ENCODE peak calls at places on chromosomes 13 and 19, in ten cellular contexts. K is WERI-Rb-1; J is naive thymus-derived CD4-positive, alpha-beta T cell; U is aorta; L is uterus; P is upper lobe of right lung; I is stomach; W is pancreas; E is heart left ventricle; Y is H1. N is an unnamed sample. For H3K9me3 and H3K36me3, the result is how much of the 10 kb centered on the place peaks cover.

GRCh38 chr19:33191501-33191900 is 2.6 kb upstream of the LRP3 start:
- DNase-seq in Y (no peak), J (no peak), P (peak), L (no peak), E (peak), K (no peak), U (peak), W (no peak), I (no peak), N (no peak)

GRCh38 chr13:113551081-113552000 is 33.2 kb upstream of the TFDP1 start:
- DNase-seq in W (no peak), Y (no peak), U (peak), I (peak), P (peak), J (no peak), E (no peak), K (peak), L (no peak), N (no peak)

GRCh38 chr13:77898097-77898496 is 20.5 kb downstream of the EDNRB start:
- DNase-seq in J (no peak), W (no peak), U (no peak), L (no peak), Y (no peak), E (no peak), P (no peak), K (no peak), I (no peak), N (no peak)

GRCh38 chr19:40578442-40578908 is 1.8 kb downstream of the SHKBP1 start:
- DNase-seq in K (peak), P (no peak), L (no peak), E (no peak), Y (no peak), U (no peak), J (no peak), I (no peak), W (no peak), N (no peak)

GRCh38 chr19:47228168-47228936 is 2.6 kb downstream of the BBC3 start:
- DNase-seq in W (peak), U (peak), Y (no peak), J (peak), E (peak), L (peak), I (peak), P (peak), K (peak), N (peak)

GRCh38 chr19:47427241-47428176 is 8.2 kb upstream of the MEIS3 start:
- DNase-seq in J (peak), Y (peak), K (peak), P (peak), W (peak), E (no peak), U (no peak), I (peak), L (peak), N (peak)

GRCh38 chr19:1962674-1963073 is 21.7 kb downstream of the CSNK1G2 start:
- DNase-seq in W (no peak), Y (no peak), K (no peak), P (no peak), U (no peak), E (no peak), I (no peak), J (no peak), L (no peak), N (no peak)

GRCh38 chr19:46787331-46788100 is 878 bp downstream of the SLC1A5 start:
- DNase-seq in E (peak), Y (no peak), P (peak), W (no peak), U (peak), L (peak), J (peak), I (peak), K (peak), N (peak)

GRCh38 chr13:29301027-29301426 is 294.5 kb downstream of the SLC7A1 start:
- DNase-seq in K (no peak), P (no peak), E (no peak), W (no peak), U (no peak), J (no peak), L (no peak), I (no peak), Y (peak), N (no peak)

GRCh38 chr13:31161583-31162150 is at the start of gene HSPH1:
- DNase-seq in L (peak), Y (peak), J (peak), U (peak), K (peak), E (peak), W (peak), P (peak), I (peak), N (peak)

GRCh38 chr13:74206061-74206561 is 71.9 kb upstream of the KLF12 start:
- DNase-seq in I (no peak), Y (no peak), U (no peak), K (no peak), L (no peak), J (no peak), W (no peak), P (no peak), E (no peak), N (no peak)

GRCh38 chr13:51826606-51827005 is 18.4 kb downstream of the TMEM272 start:
- DNase-seq in W (no peak), J (no peak), Y (no peak), P (no peak), K (no peak), L (peak), I (no peak), U (no peak), E (peak), N (no peak)

GRCh38 chr19:46661735-46662592 is 982 bp upstream of the DACT3 start:
- DNase-seq in J (peak), L (peak), W (peak), I (peak), P (peak), U (peak), E (peak), Y (no peak), K (peak), N (peak)

GRCh38 chr19:1132625-1133383 is 29.0 kb downstream of the GPX4 start:
- DNase-seq in U (no peak), P (no peak), E (no peak), K (no peak), L (no peak), J (peak), W (no peak), Y (no peak), I (no peak), N (peak)

GRCh38 chr19:53868091-53868891 is 608 bp downstream of the MYADM start:
- DNase-seq in P (peak), U (peak), L (peak), I (peak), W (peak), Y (no peak), K (peak), E (peak), J (peak), N (peak)

GRCh38 chr13:38008636-38009035 is 139.1 kb upstream of the TRPC4 start:
- DNase-seq in W (no peak), Y (no peak), K (no peak), U (no peak), I (no peak), E (no peak), L (no peak), J (no peak), P (no peak), N (no peak)

GRCh38 chr13:49219647-49220034 is 497 bp upstream of the MLNR start:
- DNase-seq in W (no peak), L (no peak), I (no peak), U (no peak), J (no peak), K (no peak), Y (no peak), P (no peak), E (no peak), N (no peak)

GRCh38 chr19:48364564-48365363 is 597 bp downstream of the SYNGR4 start:
- DNase-seq in J (no peak), Y (no peak), E (no peak), I (no peak), W (peak), L (peak), U (no peak), P (no peak), K (no peak), N (no peak)

GRCh38 chr13:50080856-50081105 is 65.5 kb downstream of the KCNRG start:
- DNase-seq in U (no peak), E (no peak), I (no peak), W (no peak), L (no peak), P (no peak), K (no peak), J (no peak), Y (no peak), N (no peak)

GRCh38 chr19:41327499-41328156 is 17.7 kb downstream of the CCDC97 start:
- DNase-seq in E (peak), J (peak), Y (no peak), L (peak), I (peak), W (peak), U (peak), P (peak), K (no peak), N (peak)

GRCh38 chr19:40768936-40769335 is 6.4 kb upstream of the MIA start:
- DNase-seq in W (no peak), E (no peak), Y (no peak), K (no peak), L (no peak), I (no peak), J (no peak), U (no peak), P (no peak), N (no peak)

GRCh38 chr19:15452111-15453047 is 2.6 kb upstream of the WIZ start:
- DNase-seq in J (peak), L (peak), P (peak), E (peak), K (peak), W (peak), Y (peak), U (peak), I (peak), N (peak)
- H3K4me3 ChIP-seq in J (no peak), L (peak), P (peak), E (peak), K (no peak), W (peak), Y (peak), U (peak), I (peak), N (no peak)

GRCh38 chr19:6911523-6911922 is 24.1 kb downstream of the ADGRE1 start:
- DNase-seq in J (no peak), P (no peak), U (no peak), I (no peak), L (no peak), E (no peak), Y (no peak), W (no peak), K (no peak), N (no peak)
- H3K9me3 ChIP-seq in J (under half), P (under half), U (under half), I (under half), L (under half), E (under half), Y (half or more), W (under half), K (under half), N (under half)

GRCh38 chr19:30873003-30873402 is 476.2 kb downstream of the TSHZ3 start:
- DNase-seq in I (no peak), K (no peak), W (no peak), J (no peak), U (no peak), E (no peak), Y (no peak), L (no peak), P (no peak), N (no peak)
- H3K36me3 ChIP-seq in I (under half), K (under half), W (under half), J (under half), U (under half), E (under half), Y (under half), L (under half), P (under half), N (under half)

GRCh38 chr19:5929646-5930045 is 15.6 kb downstream of the CAPS start:
- DNase-seq in P (no peak), L (no peak), E (no peak), U (no peak), K (no peak), Y (no peak), J (no peak), W (no peak), I (no peak), N (no peak)
- H3K4me3 ChIP-seq in P (no peak), L (no peak), E (no peak), U (no peak), K (no peak), Y (no peak), J (no peak), W (no peak), I (no peak), N (no peak)

DNA sequence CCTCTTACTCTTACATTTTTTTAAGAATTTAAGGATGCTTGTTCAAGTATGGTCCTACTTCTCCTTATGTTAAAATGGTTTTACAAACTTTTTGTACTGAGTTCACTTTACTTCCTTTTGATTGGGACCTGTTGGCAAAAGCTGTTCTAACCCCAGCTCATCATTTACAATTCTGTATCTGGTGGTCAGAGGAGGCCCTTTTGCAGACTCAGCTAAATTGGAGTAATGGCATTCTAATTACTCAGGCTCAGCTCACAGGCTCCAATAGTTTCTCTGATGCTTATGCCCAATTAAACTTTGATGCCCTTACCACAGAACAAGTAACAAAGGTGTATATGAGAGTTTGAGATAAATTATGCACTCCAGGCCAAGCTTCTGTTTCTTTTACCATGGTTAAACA is 1632.0 kb downstream of the UQCRFS1 start:
- DNase-seq in P (no peak), E (no peak), L (no peak), W (no peak), U (no peak), K (no peak), J (no peak), I (no peak), Y (no peak), N (no peak)
- H3K9me3 ChIP-seq in P (under half), E (half or more), L (under half), W (under half), U (under half), K (under half), J (under half), I (half or more), Y (half or more), N (under half)

GRCh38 chr19:51944798-51945552 is 17.7 kb downstream of the ZNF613 start:
- DNase-seq in L (no peak), W (no peak), P (no peak), E (no peak), U (no peak), Y (no peak), J (no peak), I (no peak), K (no peak), N (no peak)
- H3K36me3 ChIP-seq in L (under half), W (under half), P (half or more), E (half or more), U (under half), Y (under half), J (half or more), I (half or more), K (half or more), N (half or more)

GRCh38 chr13:101412076-101412475 is 4.2 kb downstream of the NALCN start:
- DNase-seq in E (no peak), P (no peak), Y (no peak), U (no peak), K (no peak), L (no peak), J (no peak), I (no peak), W (no peak), N (no peak)

GRCh38 chr13:101417501-101417900 is 1.2 kb upstream of the NALCN start:
- DNase-seq in Y (no peak), L (no peak), I (no peak), W (no peak), U (no peak), P (no peak), E (no peak), J (no peak), K (no peak), N (no peak)

GRCh38 chr13:101416181-101417042 is at the start of gene NALCN:
- DNase-seq in E (peak), W (peak), U (peak), Y (no peak), L (no peak), P (no peak), J (no peak), K (peak), I (no peak), N (peak)

GRCh38 chr13:101415358-101416174 is 742 bp downstream of the NALCN start:
- DNase-seq in U (peak), E (peak), I (no peak), W (no peak), J (no peak), L (no peak), P (no peak), K (peak), Y (no peak), N (no peak)

DNA sequence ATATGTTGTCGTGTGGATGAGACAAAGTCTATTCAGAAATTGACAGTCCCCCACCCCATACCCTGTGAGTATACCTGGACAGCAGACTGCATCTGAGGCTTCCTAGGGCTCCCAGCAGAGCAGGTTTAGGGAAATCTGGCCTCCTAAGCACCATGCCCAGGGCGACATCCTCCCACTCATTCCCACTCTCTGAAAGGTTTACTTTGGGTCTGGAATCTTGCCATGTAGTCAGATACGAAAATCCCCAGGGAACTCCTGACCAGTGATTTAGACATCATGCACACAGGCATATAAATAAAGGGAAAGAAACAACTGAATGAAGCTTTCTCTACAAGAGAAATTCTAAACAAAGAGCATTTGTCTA is 717 bp upstream of the NALCN start:
- DNase-seq in W (peak), K (no peak), I (no peak), Y (no peak), L (no peak), U (no peak), P (no peak), J (no peak), E (no peak), N (no peak)
- H3K4me3 ChIP-seq in W (peak), K (peak), I (peak), Y (peak), L (no peak), U (peak), P (peak), J (no peak), E (peak), N (peak)

N was measured in MG63.